ENCODE peak calls at places on chromosomes 13 and 19, in four cellular contexts. One of them, this sample, is unnamed.

GRCh38 chr19:6088677-6089063 is 21.6 kb downstream of the RFX2 start:
- DNase-seq in iPS-NIHi11: no peak
- DNase-seq in mesenteric fat pad: no peak
- DNase-seq in AG04449: no peak
- DNase-seq in this sample: no peak

GRCh38 chr13:26941345-26942174 is 181.0 kb upstream of the GPR12 start:
- DNase-seq in mesenteric fat pad: no peak
- DNase-seq in iPS-NIHi11: no peak
- DNase-seq in AG04449: peak; percentile 45
- DNase-seq in this sample: peak; percentile 72

GRCh38 chr19:47280183-47280797 is 5.6 kb downstream of the INAFM1 start:
- DNase-seq in mesenteric fat pad: no peak
- DNase-seq in iPS-NIHi11: peak; percentile 52
- DNase-seq in AG04449: no peak
- DNase-seq in this sample: no peak

GRCh38 chr13:45267215-45267614 is 66.4 kb upstream of the KCTD4 start:
- DNase-seq in AG04449: no peak
- DNase-seq in iPS-NIHi11: no peak
- DNase-seq in mesenteric fat pad: no peak
- DNase-seq in this sample: no peak

GRCh38 chr13:92461402-92461801 is 765.2 kb upstream of the GPC6 start:
- DNase-seq in mesenteric fat pad: no peak
- DNase-seq in AG04449: no peak
- DNase-seq in iPS-NIHi11: no peak
- DNase-seq in this sample: no peak

GRCh38 chr19:17881701-17882100 is 10.0 kb downstream of the SLC5A5 start:
- DNase-seq in iPS-NIHi11: no peak
- DNase-seq in AG04449: no peak
- DNase-seq in mesenteric fat pad: no peak
- DNase-seq in this sample: no peak

GRCh38 chr13:70407486-70407885 is 299.2 kb upstream of the KLHL1 start:
- DNase-seq in mesenteric fat pad: no peak
- DNase-seq in AG04449: no peak
- DNase-seq in iPS-NIHi11: no peak
- DNase-seq in this sample: no peak

GRCh38 chr19:18414504-18415176 is 4.6 kb upstream of the SSBP4 start:
- DNase-seq in mesenteric fat pad: peak; percentile 88
- DNase-seq in AG04449: no peak
- DNase-seq in iPS-NIHi11: no peak
- DNase-seq in this sample: peak; percentile 72

GRCh38 chr19:35903550-35904179 is 1.3 kb downstream of the HCST start:
- DNase-seq in AG04449: peak; percentile 17
- DNase-seq in iPS-NIHi11: peak; percentile 76
- DNase-seq in mesenteric fat pad: peak; percentile 92
- DNase-seq in this sample: peak; percentile 88

GRCh38 chr19:30492581-30492980 is 120.4 kb downstream of the ZNF536 start:
- DNase-seq in mesenteric fat pad: no peak
- DNase-seq in iPS-NIHi11: no peak
- DNase-seq in AG04449: no peak
- DNase-seq in this sample: no peak

GRCh38 chr13:100269837-100270236 is 180.9 kb downstream of the PCCA start:
- DNase-seq in mesenteric fat pad: no peak
- DNase-seq in AG04449: peak; percentile 16
- DNase-seq in iPS-NIHi11: no peak
- DNase-seq in this sample: peak; percentile 80

GRCh38 chr13:40402931-40403412 is 263.5 kb downstream of the FOXO1 start:
- DNase-seq in iPS-NIHi11: peak; percentile 32
- DNase-seq in AG04449: no peak
- DNase-seq in mesenteric fat pad: no peak
- DNase-seq in this sample: peak; percentile 74

GRCh38 chr13:81326913-81327312 is 986.0 kb upstream of the SPRY2 start:
- DNase-seq in iPS-NIHi11: no peak
- DNase-seq in AG04449: no peak
- DNase-seq in mesenteric fat pad: no peak
- DNase-seq in this sample: no peak

GRCh38 chr13:27261376-27261775 is 9.3 kb upstream of the RASL11A start:
- DNase-seq in mesenteric fat pad: no peak
- DNase-seq in iPS-NIHi11: no peak
- DNase-seq in AG04449: no peak
- DNase-seq in this sample: no peak

GRCh38 chr19:313988-314815 is 23.0 kb upstream of the PLPP2 start:
- DNase-seq in AG04449: no peak
- DNase-seq in iPS-NIHi11: no peak
- DNase-seq in mesenteric fat pad: peak; percentile 57
- DNase-seq in this sample: no peak

GRCh38 chr19:23983406-23983805 is 68.7 kb downstream of the ZNF726 start:
- DNase-seq in iPS-NIHi11: no peak
- DNase-seq in AG04449: no peak
- DNase-seq in mesenteric fat pad: no peak
- DNase-seq in this sample: peak; percentile 10

GRCh38 chr19:19149402-19149801 is 11.1 kb upstream of the TMEM161A start:
- DNase-seq in AG04449: no peak
- DNase-seq in mesenteric fat pad: no peak
- DNase-seq in iPS-NIHi11: no peak
- DNase-seq in this sample: no peak

GRCh38 chr19:47215581-47215980 is 15.4 kb downstream of the BBC3 start:
- DNase-seq in AG04449: no peak
- DNase-seq in iPS-NIHi11: no peak
- DNase-seq in mesenteric fat pad: no peak
- DNase-seq in this sample: no peak

GRCh38 chr13:62061751-62062150 is 646.1 kb upstream of the PCDH20 start:
- DNase-seq in iPS-NIHi11: no peak
- DNase-seq in mesenteric fat pad: no peak
- DNase-seq in AG04449: no peak
- DNase-seq in this sample: no peak

GRCh38 chr13:112693831-112694497 is 4.1 kb downstream of the ATP11A start:
- DNase-seq in mesenteric fat pad: peak; percentile 86
- DNase-seq in iPS-NIHi11: no peak
- DNase-seq in AG04449: peak; percentile 59
- DNase-seq in this sample: peak; percentile 87

GRCh38 chr13:74575729-74576125 is 441.5 kb upstream of the KLF12 start:
- DNase-seq in mesenteric fat pad: peak; percentile 91
- DNase-seq in iPS-NIHi11: peak; percentile 67
- DNase-seq in AG04449: no peak
- DNase-seq in this sample: peak; percentile 44

GRCh38 chr13:29369060-29369743 is 226.3 kb downstream of the SLC7A1 start:
- DNase-seq in mesenteric fat pad: no peak
- DNase-seq in AG04449: no peak
- DNase-seq in iPS-NIHi11: peak; percentile 32
- DNase-seq in this sample: peak; percentile 58

GRCh38 chr19:14475251-14476073 is at the start of gene PTGER1:
- DNase-seq in AG04449: no peak
- DNase-seq in iPS-NIHi11: peak; percentile 77
- DNase-seq in mesenteric fat pad: no peak
- DNase-seq in this sample: no peak

GRCh38 chr19:10214784-10215183 is 16.3 kb downstream of the S1PR2 start:
- DNase-seq in mesenteric fat pad: no peak
- DNase-seq in AG04449: no peak
- DNase-seq in iPS-NIHi11: no peak
- DNase-seq in this sample: peak; percentile 59

This sample was measured in foreskin fibroblast.